ENCODE peak calls at places on chromosome 2, in ten cellular contexts. One of them, this sample, is unnamed. For H3K27me3, the result is how much of the 10 kb centered on the place peaks cover.

GRCh38 chr2:158034198-158034831 is 67.4 kb upstream of the UPP2 start:
- DNase-seq in adrenal gland: peak
- DNase-seq in HCT116: peak
- DNase-seq in HepG2: peak
- DNase-seq in thyroid gland: peak
- DNase-seq in vagina: no peak
- DNase-seq in Peyer's patch: no peak
- DNase-seq in IMR-90: peak
- DNase-seq in heart left ventricle: peak
- DNase-seq in stomach: peak
- DNase-seq in this sample: peak

GRCh38 chr2:99468155-99468554 is 21.7 kb downstream of the REV1 start:
- DNase-seq in adrenal gland: no peak
- DNase-seq in HCT116: no peak
- DNase-seq in HepG2: no peak
- DNase-seq in thyroid gland: no peak
- DNase-seq in vagina: no peak
- DNase-seq in Peyer's patch: no peak
- DNase-seq in IMR-90: no peak
- DNase-seq in heart left ventricle: no peak
- DNase-seq in stomach: no peak
- DNase-seq in this sample: no peak

GRCh38 chr2:104249666-104250065 is 604.2 kb upstream of the POU3F3 start:
- DNase-seq in adrenal gland: no peak
- DNase-seq in HCT116: no peak
- DNase-seq in HepG2: no peak
- DNase-seq in thyroid gland: no peak
- DNase-seq in vagina: no peak
- DNase-seq in Peyer's patch: no peak
- DNase-seq in IMR-90: no peak
- DNase-seq in heart left ventricle: no peak
- DNase-seq in stomach: no peak
- DNase-seq in this sample: no peak

GRCh38 chr2:181894381-181894780 is 2.9 kb downstream of the ITPRID2 start:
- DNase-seq in adrenal gland: no peak
- DNase-seq in HCT116: no peak
- DNase-seq in HepG2: no peak
- DNase-seq in thyroid gland: no peak
- DNase-seq in vagina: no peak
- DNase-seq in Peyer's patch: no peak
- DNase-seq in IMR-90: no peak
- DNase-seq in heart left ventricle: no peak
- DNase-seq in stomach: no peak
- DNase-seq in this sample: no peak

GRCh38 chr2:205683179-205683978 is 1.1 kb downstream of the NRP2 start:
- DNase-seq in adrenal gland: peak
- DNase-seq in HCT116: no peak
- DNase-seq in HepG2: no peak
- DNase-seq in thyroid gland: no peak
- DNase-seq in vagina: no peak
- DNase-seq in Peyer's patch: no peak
- DNase-seq in IMR-90: peak
- DNase-seq in heart left ventricle: no peak
- DNase-seq in stomach: no peak
- DNase-seq in this sample: no peak

GRCh38 chr2:72989770-72990556 is 72.6 kb downstream of the EMX1 start:
- DNase-seq in adrenal gland: no peak
- DNase-seq in HCT116: no peak
- DNase-seq in HepG2: no peak
- DNase-seq in thyroid gland: no peak
- DNase-seq in vagina: no peak
- DNase-seq in Peyer's patch: no peak
- DNase-seq in IMR-90: peak
- DNase-seq in heart left ventricle: peak
- DNase-seq in stomach: peak
- DNase-seq in this sample: peak

GRCh38 chr2:108119026-108119425 is 120.7 kb upstream of the SULT1C3 start:
- DNase-seq in adrenal gland: no peak
- DNase-seq in HCT116: no peak
- DNase-seq in HepG2: no peak
- DNase-seq in thyroid gland: no peak
- DNase-seq in vagina: no peak
- DNase-seq in Peyer's patch: no peak
- DNase-seq in IMR-90: no peak
- DNase-seq in heart left ventricle: no peak
- DNase-seq in stomach: no peak
- DNase-seq in this sample: no peak

GRCh38 chr2:239236043-239236807 is 164.6 kb downstream of the HDAC4 start:
- DNase-seq in adrenal gland: no peak
- DNase-seq in HCT116: no peak
- DNase-seq in HepG2: no peak
- DNase-seq in thyroid gland: no peak
- DNase-seq in vagina: no peak
- DNase-seq in Peyer's patch: no peak
- DNase-seq in IMR-90: no peak
- DNase-seq in heart left ventricle: no peak
- DNase-seq in stomach: no peak
- DNase-seq in this sample: no peak

GRCh38 chr2:11104794-11105660 is 50.2 kb upstream of the SLC66A3 start:
- DNase-seq in adrenal gland: no peak
- DNase-seq in HCT116: no peak
- DNase-seq in HepG2: no peak
- DNase-seq in thyroid gland: no peak
- DNase-seq in vagina: peak
- DNase-seq in Peyer's patch: no peak
- DNase-seq in IMR-90: no peak
- DNase-seq in heart left ventricle: no peak
- DNase-seq in stomach: no peak
- DNase-seq in this sample: no peak

GRCh38 chr2:230899786-230900185 is 25.3 kb downstream of the GPR55 start:
- DNase-seq in adrenal gland: no peak
- DNase-seq in HCT116: no peak
- DNase-seq in HepG2: no peak
- DNase-seq in thyroid gland: no peak
- DNase-seq in vagina: no peak
- DNase-seq in Peyer's patch: no peak
- DNase-seq in IMR-90: no peak
- DNase-seq in heart left ventricle: no peak
- DNase-seq in stomach: no peak
- DNase-seq in this sample: no peak

GRCh38 chr2:199392363-199392762 is 65.4 kb downstream of the SATB2 start:
- DNase-seq in adrenal gland: no peak
- DNase-seq in HCT116: no peak
- DNase-seq in HepG2: no peak
- DNase-seq in thyroid gland: no peak
- DNase-seq in vagina: no peak
- DNase-seq in Peyer's patch: no peak
- DNase-seq in IMR-90: no peak
- DNase-seq in heart left ventricle: no peak
- DNase-seq in stomach: no peak
- DNase-seq in this sample: no peak

GRCh38 chr2:45412754-45413379 is 198.2 kb downstream of the SRBD1 start:
- DNase-seq in adrenal gland: no peak
- DNase-seq in HCT116: no peak
- DNase-seq in HepG2: no peak
- DNase-seq in thyroid gland: no peak
- DNase-seq in vagina: no peak
- DNase-seq in Peyer's patch: no peak
- DNase-seq in IMR-90: peak
- DNase-seq in heart left ventricle: no peak
- DNase-seq in stomach: no peak
- DNase-seq in this sample: no peak

DNA sequence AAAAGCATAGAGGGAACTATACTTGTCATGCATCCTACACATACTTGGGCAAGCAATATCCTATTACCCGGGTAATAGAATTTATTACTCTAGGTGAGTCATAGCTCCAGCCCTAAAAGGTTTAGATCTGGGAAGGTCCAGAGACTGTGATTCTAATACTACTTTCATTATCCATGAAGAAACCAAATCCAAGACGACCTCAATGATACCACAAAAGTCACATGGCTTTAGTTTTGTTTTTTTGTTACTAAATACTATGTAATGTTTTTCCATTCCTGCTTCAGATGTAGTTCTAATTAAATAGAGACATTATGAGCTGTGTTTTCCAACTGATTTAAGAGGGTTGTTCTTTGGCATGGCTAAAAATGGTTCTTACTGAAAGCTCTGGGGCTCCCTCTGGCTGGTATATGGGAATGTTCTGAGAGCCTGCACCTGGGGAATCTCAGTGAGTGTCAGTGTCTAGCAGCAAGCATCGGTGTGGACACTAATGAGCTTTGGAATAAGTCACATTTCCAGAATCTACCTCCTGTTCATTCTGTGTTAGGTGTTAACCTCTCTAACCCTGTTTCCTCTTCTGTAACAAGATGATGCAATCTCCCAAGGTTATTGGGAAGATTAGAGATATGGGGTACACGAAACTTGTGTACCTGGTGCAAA is 20.5 kb upstream of the IL1RL2 start:
- DNase-seq in adrenal gland: peak
- DNase-seq in HCT116: no peak
- DNase-seq in HepG2: peak
- DNase-seq in thyroid gland: peak
- DNase-seq in vagina: no peak
- DNase-seq in Peyer's patch: no peak
- DNase-seq in IMR-90: peak
- DNase-seq in heart left ventricle: no peak
- DNase-seq in stomach: no peak
- DNase-seq in this sample: peak
- TF ChIP-seq CTCF in adrenal gland: peak
- TF ChIP-seq CTCF in HCT116: peak
- TF ChIP-seq CTCF in HepG2: peak
- TF ChIP-seq CTCF in thyroid gland: peak
- TF ChIP-seq CTCF in vagina: peak
- TF ChIP-seq CTCF in Peyer's patch: peak
- TF ChIP-seq CTCF in IMR-90: peak
- TF ChIP-seq CTCF in heart left ventricle: peak
- TF ChIP-seq CTCF in stomach: no peak
- TF ChIP-seq CTCF in this sample: peak

DNA sequence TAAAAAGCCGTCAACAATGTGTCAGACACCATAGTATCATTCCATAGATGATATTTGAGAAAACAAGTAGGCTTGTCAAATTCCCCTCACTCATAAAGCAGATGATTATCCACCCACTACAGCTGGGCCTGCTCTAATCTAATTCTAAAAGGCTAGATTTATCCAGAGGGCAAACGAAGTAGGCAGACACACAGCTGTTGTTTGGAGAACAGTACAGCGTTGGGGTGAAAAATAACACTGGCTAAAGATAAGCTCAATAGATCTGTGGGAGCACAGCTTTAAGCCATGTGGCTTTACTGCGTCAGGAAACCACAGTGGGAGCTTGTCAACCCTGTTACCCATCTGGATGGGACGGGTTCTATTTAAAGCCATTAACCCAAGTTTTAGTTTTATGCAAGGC is 48.9 kb upstream of the COBLL1 start:
- DNase-seq in adrenal gland: no peak
- DNase-seq in HCT116: no peak
- DNase-seq in HepG2: no peak
- DNase-seq in thyroid gland: no peak
- DNase-seq in vagina: no peak
- DNase-seq in Peyer's patch: no peak
- DNase-seq in IMR-90: peak
- DNase-seq in heart left ventricle: no peak
- DNase-seq in stomach: no peak
- DNase-seq in this sample: no peak
- H3K27me3 ChIP-seq in adrenal gland: under half
- H3K27me3 ChIP-seq in HCT116: under half
- H3K27me3 ChIP-seq in HepG2: under half
- H3K27me3 ChIP-seq in thyroid gland: under half
- H3K27me3 ChIP-seq in vagina: under half
- H3K27me3 ChIP-seq in Peyer's patch: under half
- H3K27me3 ChIP-seq in IMR-90: under half
- H3K27me3 ChIP-seq in heart left ventricle: under half
- H3K27me3 ChIP-seq in stomach: under half
- H3K27me3 ChIP-seq in this sample: under half

DNA sequence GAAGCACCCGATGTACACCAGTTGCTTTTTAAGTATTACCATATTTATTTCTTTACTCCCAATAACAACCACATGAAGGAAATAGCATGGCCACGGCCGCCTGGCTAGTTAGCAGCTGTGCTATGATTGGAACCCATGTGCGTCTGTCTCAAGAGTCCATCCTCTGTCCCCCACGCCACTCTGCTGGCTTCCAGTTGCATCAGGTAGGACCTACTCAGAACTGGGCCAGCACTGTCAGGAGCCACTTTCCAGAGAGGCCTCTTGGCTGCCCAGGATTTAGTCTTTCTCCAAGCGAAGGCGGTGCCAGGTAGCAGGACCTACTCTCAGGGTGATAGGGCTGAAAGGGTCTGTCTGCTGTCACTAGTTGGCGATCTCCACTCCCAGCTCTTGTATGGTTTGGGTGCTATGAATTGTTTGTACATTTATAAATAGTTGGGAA is 22.1 kb downstream of the ASB18 start:
- DNase-seq in adrenal gland: no peak
- DNase-seq in HCT116: no peak
- DNase-seq in HepG2: no peak
- DNase-seq in thyroid gland: no peak
- DNase-seq in vagina: peak
- DNase-seq in Peyer's patch: no peak
- DNase-seq in IMR-90: no peak
- DNase-seq in heart left ventricle: no peak
- DNase-seq in stomach: no peak
- DNase-seq in this sample: no peak
- TF ChIP-seq POLR2A in adrenal gland: no peak
- TF ChIP-seq POLR2A in HCT116: no peak
- TF ChIP-seq POLR2A in HepG2: no peak
- TF ChIP-seq POLR2A in thyroid gland: no peak
- TF ChIP-seq POLR2A in vagina: no peak
- TF ChIP-seq POLR2A in Peyer's patch: no peak
- TF ChIP-seq POLR2A in IMR-90: no peak
- TF ChIP-seq POLR2A in heart left ventricle: no peak
- TF ChIP-seq POLR2A in stomach: no peak
- TF ChIP-seq POLR2A in this sample: no peak

DNA sequence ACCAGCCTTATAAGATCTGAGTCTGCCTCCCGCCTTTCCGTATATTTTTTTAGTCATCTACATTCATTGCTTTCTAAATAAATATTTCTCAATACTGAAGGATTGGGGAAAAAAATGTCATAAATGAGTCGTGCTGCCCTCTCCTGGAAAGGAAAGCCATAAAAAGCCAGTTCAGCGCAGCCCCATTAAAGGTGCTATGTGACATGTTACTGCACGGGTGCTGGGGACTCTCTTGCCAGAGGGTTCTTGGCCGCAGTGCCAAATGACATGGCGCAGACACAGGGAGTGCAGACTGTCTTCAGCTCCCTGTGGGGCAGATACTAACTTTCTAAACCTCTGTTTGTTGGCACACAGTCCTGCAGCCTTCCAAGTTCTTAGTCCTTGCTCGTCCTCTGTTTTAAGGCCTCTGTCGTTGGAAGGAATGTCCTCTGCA is 53.7 kb upstream of the MAP3K20 start:
- DNase-seq in adrenal gland: no peak
- DNase-seq in HCT116: no peak
- DNase-seq in HepG2: peak
- DNase-seq in thyroid gland: no peak
- DNase-seq in vagina: no peak
- DNase-seq in Peyer's patch: no peak
- DNase-seq in IMR-90: peak
- DNase-seq in heart left ventricle: peak
- DNase-seq in stomach: no peak
- DNase-seq in this sample: no peak
- TF ChIP-seq CTCF in adrenal gland: peak
- TF ChIP-seq CTCF in HCT116: peak
- TF ChIP-seq CTCF in HepG2: peak
- TF ChIP-seq CTCF in thyroid gland: no peak
- TF ChIP-seq CTCF in vagina: no peak
- TF ChIP-seq CTCF in Peyer's patch: peak
- TF ChIP-seq CTCF in IMR-90: peak
- TF ChIP-seq CTCF in heart left ventricle: peak
- TF ChIP-seq CTCF in stomach: no peak
- TF ChIP-seq CTCF in this sample: no peak